ENCODE peak calls at places on chromosomes 1 and 21, in six cellular contexts. P is HepG2, L is H1, F is GM12878, A is HCT116, W is K562. R is an unnamed sample. For H3K79me2, the result is how much of the 10 kb centered on the place peaks cover.

GRCh38 chr1:229538945-229539344 is 19.6 kb downstream of the ABCB10 start:
- DNase-seq in F (no peak), A (no peak), W (no peak), L (no peak), P (no peak), R (no peak)

GRCh38 chr1:98702976-98703375 is 41.5 kb downstream of the SNX7 start:
- DNase-seq in F (no peak), W (no peak), L (no peak), A (no peak), P (no peak), R (no peak)

GRCh38 chr1:44327679-44328491 is 27.2 kb downstream of the ERI3 start:
- DNase-seq in W (peak), A (peak), F (no peak), L (peak), P (peak), R (peak)

GRCh38 chr1:13754510-13755103 is 54.6 kb downstream of the PRDM2 start:
- DNase-seq in F (no peak), A (no peak), W (no peak), L (no peak), P (no peak), R (peak)

GRCh38 chr1:28148880-28149195 is 27.7 kb downstream of the PTAFR start:
- DNase-seq in W (no peak), A (no peak), P (no peak), L (no peak), F (no peak), R (no peak)

GRCh38 chr21:46459356-46460112 is 843 bp downstream of the DIP2A start:
- DNase-seq in P (no peak), A (no peak), L (no peak), W (peak), F (no peak), R (no peak)

GRCh38 chr21:35179990-35180557 is 131.0 kb upstream of the RUNX1 start:
- DNase-seq in W (no peak), A (no peak), P (no peak), L (no peak), F (no peak), R (no peak)

GRCh38 chr1:234692961-234693360 is 83.0 kb upstream of the IRF2BP2 start:
- DNase-seq in P (no peak), F (no peak), A (no peak), W (no peak), L (no peak), R (no peak)

GRCh38 chr1:228150458-228151169 is 884 bp downstream of the GJC2 start:
- DNase-seq in P (peak), L (no peak), F (no peak), A (no peak), W (peak), R (peak)

GRCh38 chr1:210724768-210725167 is 396.1 kb downstream of the HHAT start:
- DNase-seq in F (no peak), P (no peak), W (no peak), L (no peak), A (no peak), R (no peak)

GRCh38 chr1:185627136-185627535 is 107.1 kb upstream of the HMCN1 start:
- DNase-seq in L (no peak), A (no peak), F (no peak), W (no peak), P (no peak), R (no peak)

GRCh38 chr1:31750858-31751638 is 13.1 kb downstream of the ADGRB2 start:
- DNase-seq in P (no peak), W (no peak), A (no peak), F (no peak), L (no peak), R (no peak)

GRCh38 chr21:33643658-33644311 is 1.5 kb downstream of the ITSN1 start:
- DNase-seq in A (no peak), W (no peak), F (no peak), L (no peak), P (peak), R (peak)

GRCh38 chr1:27026621-27027574 is 14.2 kb upstream of the TENT5B start:
- DNase-seq in P (no peak), W (peak), A (peak), L (no peak), F (no peak), R (no peak)

GRCh38 chr1:244792188-244792850 is 43.1 kb upstream of the COX20 start:
- DNase-seq in W (no peak), A (no peak), P (no peak), F (no peak), L (no peak), R (no peak)

GRCh38 chr1:69765941-69766340 is 198.2 kb downstream of the LRRC7 start:
- DNase-seq in L (no peak), P (no peak), A (no peak), F (no peak), W (no peak), R (no peak)

GRCh38 chr1:15983275-15983674 is 7.4 kb upstream of the ZBTB17 start:
- DNase-seq in P (no peak), F (no peak), L (no peak), W (no peak), A (no peak), R (no peak)

GRCh38 chr1:15988856-15989736 is 13.2 kb upstream of the ZBTB17 start:
- DNase-seq in P (no peak), L (no peak), F (no peak), A (no peak), W (no peak), R (no peak)

GRCh38 chr1:15989776-15990175 is 13.9 kb upstream of the ZBTB17 start:
- DNase-seq in W (no peak), L (no peak), F (no peak), A (no peak), P (no peak), R (no peak)

GRCh38 chr1:15981679-15982078 is 5.8 kb upstream of the ZBTB17 start:
- DNase-seq in A (no peak), W (no peak), P (no peak), L (no peak), F (no peak), R (no peak)

DNA sequence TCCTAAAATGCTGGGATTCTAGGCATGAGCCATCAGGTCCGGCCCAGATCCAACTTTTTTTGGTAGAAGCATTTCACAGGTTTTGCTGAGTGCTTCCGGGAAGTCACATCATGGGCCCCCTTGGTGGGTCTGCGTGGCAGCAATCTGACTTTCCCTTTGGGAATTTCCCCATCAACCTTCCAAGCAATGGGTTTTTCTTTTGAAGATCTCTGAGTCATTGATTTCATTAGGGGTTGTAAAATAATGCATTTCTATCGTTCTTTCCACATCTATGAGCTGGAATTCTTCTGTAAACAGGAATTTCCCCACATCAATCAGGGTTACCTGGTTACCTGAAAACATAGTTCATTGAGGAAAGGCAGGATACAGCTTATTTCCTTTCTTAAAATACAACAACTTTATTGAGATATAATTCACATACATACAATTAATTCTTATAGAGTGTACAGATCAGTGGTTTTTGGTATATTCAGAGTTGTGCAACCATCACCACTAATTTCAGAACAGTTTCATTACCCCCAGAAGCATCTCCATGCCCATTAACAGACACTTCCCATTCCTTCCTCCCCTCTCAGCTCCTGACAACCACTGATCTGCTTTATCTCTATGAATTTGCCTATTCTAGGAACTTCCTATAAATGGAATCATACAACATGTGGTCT is 9.8 kb upstream of the ZBTB17 start:
- DNase-seq in W (no peak), A (peak), F (no peak), L (no peak), P (peak), R (no peak)
- H3K79me2 ChIP-seq in W (under half), A (under half), F (under half), L (under half), P (under half), R (under half)

GRCh38 chr1:170675825-170676224 is 11.9 kb downstream of the PRRX1 start:
- DNase-seq in W (no peak), P (no peak), L (no peak), F (no peak), A (no peak), R (no peak)

GRCh38 chr1:170674239-170674638 is 10.3 kb downstream of the PRRX1 start:
- DNase-seq in L (no peak), W (no peak), F (no peak), A (no peak), P (no peak), R (no peak)

GRCh38 chr1:170674986-170675385 is 11.1 kb downstream of the PRRX1 start:
- DNase-seq in W (no peak), L (no peak), P (no peak), A (no peak), F (no peak), R (no peak)

GRCh38 chr1:170678196-170678595 is 14.3 kb downstream of the PRRX1 start:
- DNase-seq in P (no peak), W (no peak), F (no peak), A (no peak), L (no peak), R (no peak)

DNA sequence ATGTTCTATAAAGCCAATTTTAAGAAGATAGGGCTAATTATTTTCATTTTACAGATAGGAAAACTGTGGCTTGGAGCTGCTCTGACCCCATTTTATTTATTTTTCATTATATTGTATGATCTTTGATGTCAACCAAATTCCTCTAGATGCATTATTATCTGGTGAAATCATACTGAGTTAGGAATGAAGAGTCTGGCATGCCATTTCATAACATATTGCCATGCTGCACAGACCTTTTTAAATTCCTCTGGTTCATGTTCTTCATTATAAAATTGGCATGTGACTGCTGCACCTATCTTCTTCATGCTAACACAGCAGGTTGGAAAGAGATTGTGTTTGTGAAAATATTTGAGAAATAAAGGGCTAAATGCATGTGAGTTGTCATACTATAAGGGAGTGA is 12.7 kb downstream of the PRRX1 start:
- DNase-seq in A (no peak), P (no peak), F (no peak), W (no peak), L (no peak), R (no peak)
- TF ChIP-seq SIN3A in A (no peak), P (no peak), F (no peak), W (no peak), L (no peak), R (no peak)

GRCh38 chr1:33624261-33624990 is 152.0 kb downstream of the ZSCAN20 start:
- DNase-seq in W (no peak), L (no peak), A (no peak), P (no peak), F (no peak), R (no peak)

GRCh38 chr1:33626801-33627200 is 154.4 kb downstream of the ZSCAN20 start:
- DNase-seq in F (no peak), L (no peak), W (no peak), A (no peak), P (no peak), R (no peak)

GRCh38 chr1:33623811-33624210 is 151.4 kb downstream of the ZSCAN20 start:
- DNase-seq in L (no peak), P (no peak), A (no peak), F (no peak), W (no peak), R (no peak)

GRCh38 chr1:33624991-33625870 is 152.8 kb downstream of the ZSCAN20 start:
- DNase-seq in L (no peak), F (no peak), A (peak), W (peak), P (peak), R (peak)
- TF ChIP-seq CTCF in L (peak), F (peak), A (peak), W (peak), P (peak), R (peak)

DNA sequence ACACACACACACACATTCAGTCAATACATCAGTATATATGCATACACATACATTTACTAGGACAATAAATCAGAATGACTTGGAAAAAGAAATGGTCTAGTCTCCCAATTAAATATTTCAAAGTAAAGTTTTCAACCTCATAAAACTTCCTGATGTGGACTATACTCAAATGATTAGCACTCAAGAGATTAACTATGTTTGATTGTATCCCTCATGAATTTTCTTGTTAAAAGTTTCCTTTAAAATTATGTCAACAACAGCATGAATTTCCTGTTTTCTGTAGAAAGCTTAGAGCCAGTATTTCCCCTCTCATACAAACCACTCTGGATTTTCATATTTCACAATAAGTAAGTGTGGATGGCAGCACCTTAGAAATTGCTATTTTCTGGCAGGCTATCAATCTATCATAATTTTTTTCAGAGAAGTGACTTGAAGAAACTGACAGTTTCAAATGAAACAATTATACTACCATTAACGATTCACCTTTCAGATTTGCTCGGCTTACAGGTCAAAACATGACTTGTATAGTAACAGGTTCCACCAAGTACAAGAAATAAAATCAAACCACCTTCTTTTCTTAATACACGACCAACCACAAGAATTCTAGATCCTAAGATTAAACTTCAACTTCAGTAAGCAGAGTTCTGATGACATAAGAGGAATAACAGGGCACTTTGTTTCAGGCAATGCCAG is 20.9 kb downstream of the ELK4 start:
- DNase-seq in W (no peak), P (no peak), L (no peak), A (no peak), F (no peak), R (no peak)
- H3K79me2 ChIP-seq in W (under half), P (under half), L (under half), A (under half), F (under half), R (under half)

GRCh38 chr1:240474133-240474614 is 137.8 kb downstream of the GREM2 start:
- DNase-seq in F (no peak), A (no peak), W (no peak), L (no peak), P (no peak), R (no peak)
- TF ChIP-seq SIN3A in F (no peak), A (no peak), W (no peak), L (no peak), P (no peak), R (no peak)

DNA sequence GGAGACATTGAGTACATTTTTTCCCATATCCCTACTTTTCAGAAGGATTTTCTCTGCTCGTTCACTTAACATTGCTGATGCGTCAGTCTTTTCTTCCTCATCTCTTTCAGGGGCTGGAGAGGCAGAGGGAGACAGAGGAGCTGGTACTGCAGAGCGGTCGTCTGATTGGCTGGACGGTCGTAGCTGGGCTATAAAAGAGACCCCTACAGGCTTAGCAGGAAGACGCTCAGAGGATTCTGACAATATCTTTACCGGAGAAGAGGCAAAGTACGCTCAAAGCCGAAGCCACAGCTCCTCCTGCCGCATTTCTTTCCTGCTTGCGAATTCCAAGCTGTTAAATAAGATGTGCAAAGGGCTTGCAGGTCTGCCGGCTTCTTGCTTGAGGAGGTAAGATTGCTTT is at the start of gene RGS4:
- DNase-seq in L (peak), A (peak), F (no peak), W (peak), P (peak), R (peak)
- TF ChIP-seq CTCF in L (peak), A (peak), F (no peak), W (no peak), P (peak), R (peak)

DNA sequence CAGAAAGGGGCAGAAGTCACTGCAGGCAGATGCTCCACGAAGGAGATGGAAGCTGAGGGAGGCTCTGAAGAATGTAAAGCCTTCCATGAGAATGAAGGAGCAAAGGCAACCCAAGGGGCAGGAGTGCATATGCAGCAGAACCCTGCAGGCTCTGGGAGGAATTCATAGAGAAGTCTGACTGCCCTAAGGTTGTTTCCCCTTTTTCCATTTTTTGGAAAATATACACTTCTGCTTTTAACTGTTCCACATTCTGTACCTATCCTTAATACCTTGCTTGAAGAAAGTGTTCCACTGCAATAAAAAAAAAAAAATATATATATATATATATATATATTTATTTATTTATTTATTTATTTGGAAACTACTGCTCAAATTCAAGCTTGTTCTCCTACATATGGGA is 69.6 kb downstream of the CD34 start:
- DNase-seq in L (no peak), P (no peak), F (no peak), W (no peak), A (no peak), R (no peak)
- H3K79me2 ChIP-seq in L (under half), P (under half), F (under half), W (under half), A (under half), R (under half)

GRCh38 chr1:156772728-156773497 is 5.6 kb downstream of the PRCC start:
- DNase-seq in W (no peak), P (no peak), F (no peak), A (no peak), L (no peak), R (peak)
- TF ChIP-seq SIN3A in W (no peak), P (no peak), F (no peak), A (no peak), L (no peak), R (no peak)

GRCh38 chr1:112057736-112058135 is 68.3 kb upstream of the KCND3 start:
- DNase-seq in W (no peak), P (no peak), L (no peak), A (no peak), F (no peak), R (peak)

GRCh38 chr1:112056354-112056753 is 66.9 kb upstream of the KCND3 start:
- DNase-seq in F (no peak), L (no peak), P (no peak), A (no peak), W (no peak), R (no peak)

GRCh38 chr1:112060266-112060665 is 70.8 kb upstream of the KCND3 start:
- DNase-seq in P (no peak), F (no peak), A (no peak), W (no peak), L (no peak), R (no peak)

GRCh38 chr1:112061056-112061455 is 71.6 kb upstream of the KCND3 start:
- DNase-seq in A (no peak), P (no peak), F (no peak), W (no peak), L (no peak), R (no peak)

GRCh38 chr1:112058815-112059450 is 69.5 kb upstream of the KCND3 start:
- DNase-seq in P (peak), L (peak), F (no peak), W (no peak), A (no peak), R (no peak)
- TF ChIP-seq CTCF in P (peak), L (peak), F (no peak), W (peak), A (peak), R (no peak)